ENCODE peak calls at places on chromosomes 5 and 9, in eight cellular contexts. S is cardiac fibroblast, B is SK-MEL-5, X is Calu3, W is nephron progenitor cell, J is IMR-90, K is vagina, D is EL. I is an unnamed sample.
A peak's percentile ranks its signal among the peaks of the same experiment; 100 is the strongest.

GRCh38 chr5:68374770-68375518 is 159.4 kb downstream of the PIK3R1 start:
- DNase-seq in S (peak; percentile 47), B (no peak), X (no peak), W (no peak), J (no peak), K (no peak), D (no peak), I (peak; percentile 3)

GRCh38 chr9:100473271-100474081 is 527 bp downstream of the TMEFF1 start:
- DNase-seq in S (peak; percentile 35), B (peak; percentile 14), X (peak; percentile 43), W (peak; percentile 74), J (peak; percentile 29), K (no peak), D (peak; percentile 51), I (peak; percentile 2)

GRCh38 chr5:159758189-159758588 is 158.1 kb upstream of the ADRA1B start:
- DNase-seq in S (no peak), B (no peak), X (no peak), W (no peak), J (no peak), K (no peak), D (no peak), I (no peak)

GRCh38 chr5:172620506-172620905 is 20.6 kb upstream of the NEURL1B start:
- DNase-seq in S (no peak), B (no peak), X (no peak), W (no peak), J (no peak), K (no peak), D (no peak), I (no peak)

GRCh38 chr9:104725014-104725413 is 22.5 kb upstream of the NIPSNAP3A start:
- DNase-seq in S (no peak), B (no peak), X (no peak), W (no peak), J (no peak), K (no peak), D (no peak), I (no peak)

GRCh38 chr5:57642698-57643097 is 160.1 kb upstream of the ACTBL2 start:
- DNase-seq in S (no peak), B (no peak), X (no peak), W (no peak), J (no peak), K (no peak), D (no peak), I (no peak)

GRCh38 chr9:134004131-134004873 is 12.2 kb upstream of the VAV2 start:
- DNase-seq in S (no peak), B (no peak), X (no peak), W (no peak), J (no peak), K (no peak), D (no peak), I (no peak)

GRCh38 chr9:135906291-135907005 is 898 bp downstream of the CAMSAP1 start:
- DNase-seq in S (peak; percentile 55), B (peak; percentile 16), X (peak; percentile 8), W (no peak), J (peak; percentile 62), K (no peak), D (peak; percentile 52), I (peak; percentile 18)

GRCh38 chr9:19049872-19050636 is 827 bp downstream of the RRAGA start:
- DNase-seq in S (peak; percentile 48), B (no peak), X (no peak), W (no peak), J (peak; percentile 54), K (no peak), D (peak; percentile 61), I (peak; percentile 38)

GRCh38 chr5:154862766-154863165 is 4.3 kb downstream of the CNOT8 start:
- DNase-seq in S (peak; percentile 15), B (no peak), X (no peak), W (no peak), J (no peak), K (no peak), D (no peak), I (no peak)

GRCh38 chr9:18668944-18669343 is 195.0 kb downstream of the ADAMTSL1 start:
- DNase-seq in S (no peak), B (no peak), X (no peak), W (no peak), J (no peak), K (no peak), D (no peak), I (no peak)

GRCh38 chr5:95773325-95774059 is 42.4 kb downstream of the RHOBTB3 start:
- DNase-seq in S (peak; percentile 75), B (peak; percentile 23), X (no peak), W (no peak), J (peak; percentile 90), K (no peak), D (peak; percentile 76), I (peak; percentile 57)

GRCh38 chr5:74866653-74867162 is 521 bp upstream of the FAM169A start:
- DNase-seq in S (no peak), B (peak; percentile 8), X (peak; percentile 28), W (peak; percentile 46), J (no peak), K (no peak), D (peak; percentile 12), I (no peak)

GRCh38 chr9:132837501-132838268 is 40.4 kb downstream of the AK8 start:
- DNase-seq in S (no peak), B (no peak), X (no peak), W (no peak), J (no peak), K (no peak), D (no peak), I (no peak)